ENCODE peak calls at places on chromosomes 5 and 9, in five cellular contexts. B is CD8-positive, alpha-beta T cell; S is ovary; J is esophagus muscularis mucosa; L is adipocyte. V is an unnamed sample.

GRCh38 chr5:79109527-79110492 is 1.8 kb upstream of the BHMT start:
- DNase-seq in B (no peak), S (no peak), J (no peak), L (no peak), V (no peak)

GRCh38 chr9:109369285-109369684 is 48.4 kb upstream of the EPB41L4B start:
- DNase-seq in B (no peak), S (no peak), J (no peak), L (no peak), V (no peak)

GRCh38 chr5:150636391-150637244 is 3.8 kb upstream of the SYNPO start:
- DNase-seq in B (no peak), S (peak; percentile 63), J (no peak), L (peak; percentile 74), V (no peak)

GRCh38 chr9:18923167-18923566 is 109.8 kb downstream of the SAXO1 start:
- DNase-seq in B (no peak), S (no peak), J (peak; percentile 57), L (no peak), V (no peak)

GRCh38 chr5:126503602-126504104 is 80.4 kb downstream of the GRAMD2B start:
- DNase-seq in B (no peak), S (no peak), J (no peak), L (peak; percentile 54), V (no peak)

GRCh38 chr9:116087751-116088194 is 65.8 kb upstream of the PAPPA start:
- DNase-seq in B (no peak), S (no peak), J (no peak), L (peak; percentile 41), V (no peak)

GRCh38 chr5:131854134-131854533 is 57.3 kb upstream of the FNIP1 start:
- DNase-seq in B (no peak), S (no peak), J (no peak), L (peak; percentile 15), V (no peak)

GRCh38 chr9:93004561-93004960 is 53.9 kb upstream of the SUSD3 start:
- DNase-seq in B (no peak), S (no peak), J (no peak), L (no peak), V (no peak)

GRCh38 chr9:22170162-22170932 is 161.2 kb upstream of the CDKN2B start:
- DNase-seq in B (no peak), S (no peak), J (no peak), L (peak; percentile 38), V (no peak)

GRCh38 chr5:14710313-14710994 is 45.9 kb downstream of the OTULIN start:
- DNase-seq in B (no peak), S (no peak), J (no peak), L (no peak), V (no peak)

GRCh38 chr9:14238044-14238443 is 75.9 kb downstream of the NFIB start:
- DNase-seq in B (no peak), S (no peak), J (no peak), L (peak; percentile 38), V (no peak)

GRCh38 chr5:25020454-25020853 is 375.7 kb upstream of the CDH10 start:
- DNase-seq in B (no peak), S (no peak), J (no peak), L (no peak), V (no peak)
- H3K9me3 ChIP-seq in B (no peaks in the 10 kb centered on the region), S (no peaks in the 10 kb centered on the region), J (no peaks in the 10 kb centered on the region), L (no peaks in the 10 kb centered on the region), V (no peaks in the 10 kb centered on the region)

GRCh38 chr9:123846966-123847365 is 83.0 kb downstream of the DENND1A start:
- DNase-seq in B (no peak), S (no peak), J (no peak), L (no peak), V (no peak)

GRCh38 chr9:123848447-123849085 is 81.4 kb downstream of the DENND1A start:
- DNase-seq in B (no peak), S (no peak), J (no peak), L (no peak), V (no peak)

DNA sequence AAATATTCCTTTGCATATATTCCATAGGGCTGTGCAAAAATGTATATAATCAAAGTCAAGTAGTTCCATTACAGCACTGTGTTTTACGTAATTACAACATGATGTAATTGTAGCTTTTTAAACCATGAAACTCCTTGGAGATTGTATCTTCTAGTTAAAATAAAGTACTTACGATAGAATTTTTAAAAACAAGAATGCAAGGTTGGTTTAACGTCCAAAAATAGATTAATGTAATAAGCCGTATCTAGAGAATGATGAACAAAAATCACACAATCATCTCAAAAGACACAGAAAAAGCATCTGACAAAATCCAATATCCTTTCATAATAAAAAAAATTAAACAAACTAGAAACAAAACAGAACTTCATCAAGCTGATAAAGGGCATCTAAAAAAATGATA is 86.2 kb downstream of the DENND1A start:
- DNase-seq in B (no peak), S (no peak), J (no peak), L (no peak), V (no peak)
- H3K9me3 ChIP-seq in B (peaks cover 15% of the 10 kb centered on the region), S (no peaks in the 10 kb centered on the region), J (peaks cover 31% of the 10 kb centered on the region), L (peaks cover 60% of the 10 kb centered on the region), V (no peaks in the 10 kb centered on the region)

DNA sequence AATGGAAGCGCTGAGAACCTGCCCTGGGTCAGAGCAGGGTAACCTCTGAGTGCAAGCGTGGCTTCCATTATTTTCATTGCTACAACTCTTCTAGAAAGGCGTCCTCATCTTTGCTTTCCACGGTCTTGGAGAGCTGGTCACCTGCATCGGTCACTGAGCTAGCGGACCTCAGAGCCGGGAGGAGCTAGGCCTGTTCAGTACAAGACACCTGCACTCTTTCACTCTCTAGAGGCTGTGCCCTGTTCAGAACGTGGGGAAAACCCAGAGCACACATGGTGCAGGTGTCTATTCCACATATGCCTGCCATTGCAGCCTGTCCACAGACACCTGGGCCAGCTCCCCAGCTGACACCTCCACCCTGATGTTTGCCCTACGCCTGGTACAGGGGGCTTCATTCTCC is 147.8 kb upstream of the IRX2 start:
- DNase-seq in B (no peak), S (no peak), J (peak; percentile 60), L (no peak), V (no peak)
- H3K9me3 ChIP-seq in B (no peaks in the 10 kb centered on the region), S (no peaks in the 10 kb centered on the region), J (peaks cover 8% of the 10 kb centered on the region), L (peaks cover 6% of the 10 kb centered on the region), V (no peaks in the 10 kb centered on the region)

GRCh38 chr9:114513050-114513951 is 8.0 kb upstream of the WHRN start:
- DNase-seq in B (no peak), S (no peak), J (no peak), L (no peak), V (no peak)

GRCh38 chr9:114516913-114517312 is 11.6 kb upstream of the WHRN start:
- DNase-seq in B (no peak), S (no peak), J (no peak), L (no peak), V (no peak)

GRCh38 chr9:114515528-114515927 is 10.3 kb upstream of the WHRN start:
- DNase-seq in B (no peak), S (peak; percentile 48), J (no peak), L (no peak), V (no peak)

GRCh38 chr9:114513952-114514267 is 8.6 kb upstream of the WHRN start:
- DNase-seq in B (no peak), S (no peak), J (no peak), L (no peak), V (no peak)

GRCh38 chr9:114512337-114512874 is 7.1 kb upstream of the WHRN start:
- DNase-seq in B (no peak), S (no peak), J (no peak), L (no peak), V (no peak)
- H3K9me3 ChIP-seq in B (no peaks in the 10 kb centered on the region), S (no peaks in the 10 kb centered on the region), J (no peaks in the 10 kb centered on the region), L (no peaks in the 10 kb centered on the region), V (no peaks in the 10 kb centered on the region)

V was measured in T-helper 17 cell.